ENCODE peak calls at places on chromosomes 16 and 17, in eight cellular contexts. E is GM23338; G is CD8-positive, alpha-beta T cell; B is keratinocyte; Q is fibroblast of lung; S is uterus; L is AG04450; O is A549. W is an unnamed sample.

GRCh38 chr16:19595043-19595767 is 39.7 kb downstream of the VPS35L start:
- DNase-seq in G (no peak), O (peak), E (no peak), L (peak), Q (peak), S (no peak), B (peak), W (peak)

GRCh38 chr17:82228842-82229685 is at the start of gene SLC16A3:
- DNase-seq in S (peak), G (peak), L (no peak), E (peak), O (peak), Q (peak), B (no peak), W (peak)

GRCh38 chr17:57672205-57672632 is 72.9 kb downstream of the CCDC182 start:
- DNase-seq in G (peak), L (no peak), E (no peak), O (no peak), B (peak), S (no peak), Q (no peak), W (peak)

GRCh38 chr17:61401280-61402072 is 1.8 kb downstream of the TBX2 start:
- DNase-seq in L (no peak), S (peak), E (no peak), Q (peak), O (no peak), G (no peak), B (no peak), W (no peak)

GRCh38 chr17:72090108-72090507 is 30.7 kb upstream of the SOX9 start:
- DNase-seq in B (no peak), L (no peak), S (no peak), E (no peak), Q (no peak), G (no peak), O (no peak), W (no peak)

GRCh38 chr16:85172465-85173071 is 60.3 kb upstream of the CIBAR2 start:
- DNase-seq in L (no peak), Q (peak), E (peak), G (no peak), O (peak), B (no peak), S (no peak), W (no peak)

GRCh38 chr17:79992657-79993389 is 42.8 kb downstream of the TBC1D16 start:
- DNase-seq in B (no peak), L (no peak), E (no peak), S (no peak), Q (no peak), O (no peak), G (no peak), W (no peak)

GRCh38 chr17:12391468-12391867 is 274.2 kb upstream of the MYOCD start:
- DNase-seq in S (no peak), E (no peak), B (no peak), L (no peak), G (no peak), O (no peak), Q (no peak), W (no peak)

GRCh38 chr16:73017321-73017720 is 30.6 kb downstream of the ZFHX3 start:
- DNase-seq in G (no peak), B (no peak), Q (no peak), E (no peak), S (no peak), O (no peak), L (no peak), W (no peak)

GRCh38 chr17:31571124-31571892 is 179.8 kb downstream of the RAB11FIP4 start:
- DNase-seq in G (no peak), Q (peak), B (no peak), L (peak), S (peak), O (peak), E (no peak), W (no peak)

GRCh38 chr16:28219283-28219682 is 7.5 kb upstream of the XPO6 start:
- DNase-seq in B (no peak), E (no peak), G (no peak), L (no peak), O (no peak), S (no peak), Q (no peak), W (no peak)

GRCh38 chr17:37605081-37605480 is 4.1 kb downstream of the SYNRG start:
- DNase-seq in Q (no peak), E (no peak), O (no peak), G (no peak), L (no peak), B (no peak), S (no peak), W (no peak)

GRCh38 chr17:64774888-64775600 is 112.9 kb upstream of the SMURF2 start:
- DNase-seq in G (no peak), B (no peak), L (no peak), S (no peak), O (no peak), Q (no peak), E (no peak), W (no peak)

GRCh38 chr16:70681382-70682238 is 4.2 kb downstream of the MTSS2 start:
- DNase-seq in L (no peak), Q (no peak), B (no peak), S (no peak), G (no peak), O (no peak), E (no peak), W (no peak)

GRCh38 chr16:11533588-11533987 is 53.1 kb downstream of the LITAF start:
- DNase-seq in S (no peak), B (no peak), G (no peak), O (no peak), Q (no peak), L (no peak), E (no peak), W (no peak)

GRCh38 chr17:76968707-76969597 is 100.7 kb downstream of the MGAT5B start:
- DNase-seq in E (peak), S (no peak), Q (no peak), O (no peak), L (no peak), B (no peak), G (peak), W (peak)

GRCh38 chr16:28543072-28543471 is 4.3 kb upstream of the NUPR1 start:
- DNase-seq in O (no peak), Q (no peak), B (no peak), S (no peak), G (no peak), E (no peak), L (no peak), W (no peak)

GRCh38 chr17:42120161-42121065 is 754 bp downstream of the KAT2A start:
- DNase-seq in S (no peak), E (peak), O (no peak), Q (no peak), L (no peak), G (no peak), B (no peak), W (peak)

GRCh38 chr16:57623251-57624043 is 5.0 kb upstream of the ADGRG1 start:
- DNase-seq in G (no peak), O (peak), B (peak), L (no peak), S (peak), Q (peak), E (peak), W (peak)

GRCh38 chr16:67665598-67665997 is 952 bp downstream of the ENKD1 start:
- DNase-seq in L (no peak), O (no peak), Q (no peak), S (no peak), G (no peak), E (no peak), B (no peak), W (no peak)

GRCh38 chr16:30976486-30976885 is 8.5 kb upstream of the HSD3B7 start:
- DNase-seq in O (no peak), Q (no peak), L (no peak), E (no peak), S (no peak), G (no peak), B (no peak), W (no peak)

GRCh38 chr16:4862639-4863038 is 15.4 kb downstream of the UBN1 start:
- DNase-seq in Q (no peak), O (no peak), B (no peak), E (no peak), S (no peak), G (no peak), L (no peak), W (no peak)

GRCh38 chr16:4866586-4866985 is 19.3 kb downstream of the UBN1 start:
- DNase-seq in O (no peak), Q (no peak), G (no peak), B (no peak), S (no peak), E (no peak), L (no peak), W (no peak)

GRCh38 chr16:4865231-4865860 is 18.1 kb downstream of the UBN1 start:
- DNase-seq in S (no peak), G (no peak), Q (no peak), E (no peak), O (no peak), L (no peak), B (no peak), W (no peak)

GRCh38 chr16:4868046-4868445 is 20.8 kb downstream of the UBN1 start:
- DNase-seq in O (no peak), S (no peak), E (no peak), G (no peak), B (no peak), L (no peak), Q (no peak), W (no peak)

DNA sequence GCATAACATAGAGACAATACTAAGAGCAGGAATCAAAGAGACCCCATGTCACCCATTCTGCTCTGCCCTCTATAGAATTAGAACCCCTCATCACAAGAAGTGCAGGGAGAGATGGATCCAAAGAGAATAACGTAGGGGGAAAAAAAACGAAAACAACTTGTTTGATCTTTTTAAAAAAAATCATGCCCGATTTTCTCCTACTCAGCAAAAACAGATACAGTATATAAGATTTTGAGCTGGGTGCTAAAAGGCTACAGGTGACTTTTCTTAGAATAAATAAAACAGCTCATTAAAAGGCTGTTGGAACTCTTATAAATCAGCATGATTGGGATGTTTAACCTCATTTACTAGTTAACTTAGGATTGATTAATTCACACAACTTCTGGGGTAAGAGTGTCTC is 17.4 kb downstream of the UBN1 start:
- DNase-seq in L (no peak), G (no peak), S (no peak), B (no peak), E (no peak), O (no peak), Q (no peak), W (no peak)
- TF ChIP-seq CTCF in L (no peak), G (no peak), S (no peak), B (no peak), E (no peak), O (no peak), Q (no peak), W (no peak)

DNA sequence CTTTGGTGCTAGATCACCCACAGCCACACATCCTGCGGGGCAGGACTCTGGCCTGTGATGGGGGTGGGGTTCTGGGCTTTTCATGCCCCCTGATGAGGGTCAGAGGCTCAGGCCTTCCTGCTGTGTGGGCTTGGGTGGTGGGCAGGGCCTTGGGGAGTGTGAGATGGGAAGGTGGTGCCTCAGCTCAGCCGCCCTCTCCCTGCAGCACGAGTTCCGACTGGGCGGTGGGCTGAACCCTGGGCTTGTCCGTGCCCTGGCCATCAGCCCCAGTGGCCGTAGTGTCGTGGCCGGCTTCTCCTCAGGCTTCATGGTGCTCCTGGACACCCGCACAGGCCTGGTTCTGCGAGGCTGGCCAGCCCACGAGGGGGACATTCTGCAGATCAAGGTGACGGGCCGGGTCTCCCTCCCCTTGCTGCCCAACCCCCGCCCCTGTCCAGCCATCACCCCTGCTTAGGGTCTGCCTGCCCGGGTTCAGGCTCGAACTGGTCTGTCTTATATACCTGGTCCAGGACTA is 6.8 kb upstream of the SERPINF2 start:
- DNase-seq in S (no peak), E (no peak), G (no peak), L (no peak), B (no peak), O (no peak), Q (no peak), W (no peak)
- H3K27ac ChIP-seq in S (peak), E (no peak), G (no peak), L (no peak), B (no peak), O (peak), Q (no peak), W (peak)

GRCh38 chr17:45162022-45162687 is 480 bp downstream of the HEXIM2 start:
- DNase-seq in L (no peak), E (no peak), B (no peak), G (no peak), S (no peak), O (no peak), Q (no peak), W (no peak)
- H3K4me3 ChIP-seq in L (peak), E (peak), B (peak), G (peak), S (peak), O (peak), Q (peak), W (no peak)

DNA sequence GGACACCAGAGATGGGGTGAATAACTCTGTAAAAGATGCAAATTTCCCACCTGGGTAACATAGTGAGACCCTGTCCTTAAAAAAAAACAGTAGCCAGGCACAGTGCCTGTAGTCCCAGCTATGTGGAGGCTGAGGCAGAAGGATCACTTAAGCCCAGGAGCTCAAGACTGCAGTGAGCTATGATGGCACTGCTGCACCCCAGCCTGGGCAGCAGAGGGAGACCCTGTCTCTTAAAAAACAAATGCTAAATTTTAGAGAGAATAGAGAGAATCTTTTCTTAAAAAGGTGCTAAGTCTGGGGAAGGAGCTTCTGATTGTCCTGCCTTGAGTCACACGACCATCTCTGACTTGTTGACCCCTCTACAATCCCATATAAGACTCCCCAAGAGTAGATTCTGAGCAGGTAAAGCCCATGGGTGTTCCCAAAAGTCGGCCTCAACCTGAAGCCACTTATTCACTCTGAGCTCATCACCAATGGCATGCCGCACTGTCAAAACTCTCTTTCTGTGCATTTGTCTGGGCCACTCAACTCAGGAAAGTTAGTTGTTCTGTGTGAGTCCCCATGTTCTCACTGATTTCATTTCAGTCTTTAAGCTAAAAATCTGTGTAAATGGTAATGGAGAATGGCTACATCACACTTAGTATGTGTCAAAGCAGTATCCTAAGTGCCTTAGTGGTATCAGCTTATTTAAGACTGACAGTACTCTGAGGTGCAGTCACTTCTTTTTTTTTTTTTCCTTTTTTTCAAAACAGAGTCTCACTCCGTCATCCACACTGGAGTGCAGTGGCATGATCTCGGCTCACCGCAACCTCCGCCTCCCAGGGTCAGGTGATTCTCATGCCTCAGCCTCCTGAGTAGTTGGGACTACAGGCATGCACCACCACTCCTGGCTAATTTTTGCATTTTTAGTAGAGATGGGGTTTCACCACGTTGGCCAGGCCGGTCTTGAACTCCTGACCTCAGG is 41.6 kb downstream of the PRKCB start:
- DNase-seq in Q (no peak), S (no peak), O (peak), E (no peak), L (no peak), B (no peak), G (no peak), W (no peak)
- TF ChIP-seq CTCF in Q (no peak), S (no peak), O (no peak), E (peak), L (no peak), B (no peak), G (peak), W (no peak)

GRCh38 chr16:5018791-5019190 is 14.9 kb downstream of the NAGPA start:
- DNase-seq in L (no peak), S (no peak), Q (peak), O (no peak), B (no peak), E (no peak), G (no peak), W (no peak)
- H3K27ac ChIP-seq in L (no peak), S (no peak), Q (no peak), O (no peak), B (no peak), E (no peak), G (no peak), W (no peak)

GRCh38 chr17:19531780-19532501 is 1.7 kb upstream of the SLC47A1 start:
- DNase-seq in Q (no peak), G (no peak), B (no peak), E (no peak), S (no peak), L (no peak), O (no peak), W (no peak)

GRCh38 chr17:19533036-19533717 is 477 bp upstream of the SLC47A1 start:
- DNase-seq in B (no peak), L (no peak), Q (no peak), S (no peak), E (no peak), G (no peak), O (no peak), W (no peak)

GRCh38 chr17:19537116-19537515 is 3.5 kb downstream of the SLC47A1 start:
- DNase-seq in B (no peak), G (no peak), S (no peak), L (no peak), O (no peak), Q (no peak), E (no peak), W (no peak)

GRCh38 chr17:19534562-19535149 is 1.0 kb downstream of the SLC47A1 start:
- DNase-seq in G (no peak), L (no peak), B (no peak), E (no peak), O (no peak), Q (no peak), S (no peak), W (peak)

DNA sequence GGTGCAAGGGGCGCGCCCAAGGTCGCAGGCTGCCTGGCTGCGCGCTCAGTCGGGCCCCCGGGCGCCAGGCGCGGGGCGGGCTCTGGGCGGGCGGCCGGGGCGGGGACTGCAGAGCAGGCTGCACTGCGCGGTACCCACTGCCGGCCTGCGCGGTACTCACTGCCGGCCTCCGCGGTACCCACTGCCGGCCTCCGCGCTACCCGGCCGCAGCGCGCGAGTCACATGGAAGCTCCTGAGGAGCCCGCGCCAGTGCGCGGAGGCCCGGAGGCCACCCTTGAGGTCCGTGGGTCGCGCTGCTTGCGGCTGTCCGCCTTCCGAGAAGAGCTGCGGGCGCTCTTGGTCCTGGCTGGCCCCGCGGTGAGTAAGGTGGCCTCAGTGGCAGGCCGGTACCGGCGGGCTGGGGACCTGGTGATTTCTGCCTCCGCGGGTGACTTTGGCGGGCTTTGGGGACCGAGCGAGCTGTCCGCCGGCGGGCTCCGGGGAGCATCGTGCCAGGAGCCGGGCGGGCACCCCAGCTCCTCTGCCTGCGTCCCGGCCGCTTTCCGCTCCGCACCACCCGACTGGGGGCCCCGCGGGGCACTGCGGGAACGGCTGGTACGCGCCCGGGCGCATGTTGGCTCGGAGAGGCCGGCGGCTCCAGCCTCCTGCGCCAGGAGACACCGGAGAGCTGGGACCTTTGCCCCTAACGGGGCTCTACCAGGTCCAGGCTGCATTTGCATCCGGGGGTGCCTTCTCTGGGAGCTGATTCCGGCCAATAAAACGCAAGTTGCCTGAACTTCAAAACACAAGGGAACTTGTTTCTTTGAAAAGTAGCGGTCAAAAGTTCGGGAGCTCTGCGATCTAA is at the start of gene SLC47A1:
- DNase-seq in S (peak), Q (no peak), B (no peak), G (peak), O (peak), L (no peak), E (peak), W (peak)
- H3K4me3 ChIP-seq in S (peak), Q (no peak), B (peak), G (peak), O (peak), L (peak), E (peak), W (peak)

W was measured in cardiac muscle cell.